ENCODE peak calls at places on chromosome 1, in ten cellular contexts. G is PC-9; X is CD8-positive, alpha-beta memory T cell; M is CD8-positive, alpha-beta T cell; U is aorta; P is skeletal muscle cell; R is Karpas-422; O is HepG2; D is A673; H is colonic mucosa. T is an unnamed sample.

GRCh38 chr1:231315887-231316286 is 21.8 kb downstream of the EXOC8 start:
- DNase-seq in G (peak; percentile 11), X (no peak), M (peak; percentile 8), U (peak; percentile 66), P (no peak), R (peak; percentile 89), O (peak; percentile 51), D (peak; percentile 73), H (peak; percentile 30), T (no peak)

GRCh38 chr1:113146242-113147072 is 73.5 kb downstream of the LRIG2 start:
- DNase-seq in G (no peak), X (peak; percentile 5), M (no peak), U (no peak), P (no peak), R (no peak), O (peak; percentile 87), D (no peak), H (no peak), T (no peak)

GRCh38 chr1:177897601-177898376 is 72.1 kb downstream of the SEC16B start:
- DNase-seq in G (no peak), X (no peak), M (no peak), U (no peak), P (no peak), R (no peak), O (no peak), D (no peak), H (peak; percentile 63), T (no peak)

GRCh38 chr1:235073331-235073967 is 55.2 kb downstream of the TOMM20 start:
- DNase-seq in G (peak; percentile 98), X (no peak), M (no peak), U (peak; percentile 79), P (no peak), R (no peak), O (peak; percentile 97), D (no peak), H (peak; percentile 84), T (peak; percentile 91)

GRCh38 chr1:231803353-231803752 is 176.8 kb downstream of the DISC1 start:
- DNase-seq in G (no peak), X (no peak), M (no peak), U (no peak), P (peak; percentile 43), R (no peak), O (no peak), D (no peak), H (no peak), T (no peak)

GRCh38 chr1:67721650-67722291 is 36.8 kb downstream of the GADD45A start:
- DNase-seq in G (no peak), X (no peak), M (no peak), U (no peak), P (no peak), R (no peak), O (no peak), D (no peak), H (no peak), T (no peak)

GRCh38 chr1:245599413-245600174 is 444.8 kb downstream of the KIF26B start:
- DNase-seq in G (no peak), X (no peak), M (no peak), U (no peak), P (peak; percentile 93), R (peak; percentile 75), O (no peak), D (peak; percentile 69), H (no peak), T (no peak)

GRCh38 chr1:202968895-202969295 is 1.8 kb upstream of the CYB5R1 start:
- DNase-seq in G (no peak), X (peak; percentile 13), M (no peak), U (no peak), P (no peak), R (peak; percentile 92), O (peak; percentile 78), D (peak; percentile 77), H (peak; percentile 58), T (no peak)

GRCh38 chr1:832136-832535 is 91.6 kb upstream of the SAMD11 start:
- DNase-seq in G (no peak), X (no peak), M (no peak), U (no peak), P (no peak), R (no peak), O (no peak), D (no peak), H (no peak), T (no peak)

GRCh38 chr1:1782399-1783221 is 4.3 kb upstream of the NADK start:
- DNase-seq in G (peak; percentile 80), X (peak; percentile 15), M (peak; percentile 22), U (peak; percentile 87), P (no peak), R (peak; percentile 56), O (peak; percentile 57), D (no peak), H (peak; percentile 92), T (no peak)

GRCh38 chr1:155938220-155938627 is 3.2 kb upstream of the RXFP4 start:
- DNase-seq in G (no peak), X (peak; percentile 26), M (no peak), U (no peak), P (peak; percentile 28), R (peak; percentile 82), O (peak; percentile 77), D (peak; percentile 84), H (peak; percentile 60), T (no peak)

GRCh38 chr1:179230721-179231120 is 1.2 kb upstream of the ABL2 start:
- DNase-seq in G (no peak), X (no peak), M (no peak), U (no peak), P (no peak), R (no peak), O (no peak), D (no peak), H (peak; percentile 35), T (no peak)

DNA sequence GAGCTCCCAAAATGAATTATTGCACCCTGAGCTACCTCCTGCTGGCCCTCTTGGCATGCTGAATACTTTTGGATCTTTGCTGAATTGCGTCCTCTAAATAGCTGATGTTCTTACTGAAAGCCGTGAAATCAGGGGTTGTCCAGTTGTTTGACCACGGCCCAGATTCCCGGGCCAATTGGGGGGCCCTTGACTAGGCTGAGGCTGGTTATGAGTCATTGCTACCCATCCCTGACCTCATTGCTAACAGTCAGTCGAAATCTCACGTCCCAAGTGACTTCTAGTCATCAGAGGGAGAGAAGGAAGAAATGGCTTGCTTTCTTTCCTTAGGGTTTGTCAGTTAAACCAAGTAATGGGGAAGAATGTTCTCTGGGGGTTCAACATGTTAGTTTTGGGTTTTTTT is 37.4 kb downstream of the SMYD2 start:
- DNase-seq in G (no peak), X (no peak), M (no peak), U (no peak), P (peak; percentile 88), R (no peak), O (no peak), D (no peak), H (no peak), T (no peak)
- H3K4me3 ChIP-seq in G (no peak overlapping the region), X (no peak overlapping the region), M (no peak overlapping the region), U (no peak overlapping the region), P (no peak overlapping the region), R (no peak overlapping the region), O (no peak overlapping the region), D (no peak overlapping the region), H (no peak overlapping the region), T (no peak overlapping the region)

GRCh38 chr1:151565500-151566189 is 25.5 kb downstream of the TUFT1 start:
- DNase-seq in G (no peak), X (no peak), M (no peak), U (no peak), P (no peak), R (no peak), O (peak; percentile 64), D (no peak), H (no peak), T (no peak)

GRCh38 chr1:151562661-151563060 is 22.6 kb downstream of the TUFT1 start:
- DNase-seq in G (no peak), X (no peak), M (no peak), U (no peak), P (no peak), R (no peak), O (no peak), D (no peak), H (no peak), T (no peak)

GRCh38 chr1:151568626-151569088 is 28.5 kb downstream of the TUFT1 start:
- DNase-seq in G (no peak), X (peak; percentile 55), M (peak; percentile 0), U (no peak), P (no peak), R (no peak), O (no peak), D (no peak), H (peak; percentile 38), T (no peak)

DNA sequence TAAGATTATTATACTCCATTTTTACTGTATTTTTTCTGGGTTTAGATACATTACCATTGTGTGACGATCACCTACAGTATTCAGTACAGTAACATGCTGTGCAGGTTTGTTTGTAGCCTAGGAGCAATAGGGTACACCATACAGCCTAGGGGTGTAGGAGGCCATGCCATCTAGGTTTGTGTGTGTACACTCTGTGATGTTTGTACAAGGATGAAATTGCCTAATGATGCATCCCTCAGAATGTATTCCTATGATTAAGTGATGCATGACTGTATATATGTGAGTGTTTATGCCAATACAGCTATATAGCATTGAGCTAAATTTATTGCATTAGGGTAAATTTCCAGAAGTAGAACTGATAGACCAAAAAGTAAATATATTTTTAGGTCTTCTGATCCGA is 23.3 kb downstream of the TUFT1 start:
- DNase-seq in G (no peak), X (no peak), M (no peak), U (no peak), P (no peak), R (no peak), O (no peak), D (no peak), H (no peak), T (no peak)
- H3K4me3 ChIP-seq in G (no peak overlapping the region), X (no peak overlapping the region), M (no peak overlapping the region), U (no peak overlapping the region), P (no peak overlapping the region), R (no peak overlapping the region), O (no peak overlapping the region), D (no peak overlapping the region), H (no peak overlapping the region), T (no peak overlapping the region)

DNA sequence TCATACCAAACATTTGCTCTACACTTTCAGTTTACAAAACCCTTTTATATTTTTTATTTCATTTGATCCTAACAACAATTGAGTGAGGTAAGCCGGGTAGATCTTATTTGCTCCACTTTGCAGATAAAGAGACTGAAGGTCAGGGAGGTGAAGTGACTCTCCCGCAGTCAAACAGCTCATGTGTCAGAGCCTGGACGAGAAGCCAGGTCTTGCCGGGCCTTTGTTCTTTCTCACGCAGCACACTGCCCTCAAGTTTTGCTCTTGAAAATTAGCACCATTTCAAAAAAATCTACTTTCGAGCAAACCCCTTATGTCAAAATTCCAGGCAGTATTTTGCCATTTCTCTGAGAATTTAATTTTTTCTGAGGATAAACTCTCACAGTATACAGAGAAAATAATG is 65.2 kb downstream of the CD247 start:
- DNase-seq in G (no peak), X (no peak), M (no peak), U (no peak), P (no peak), R (no peak), O (no peak), D (no peak), H (no peak), T (no peak)
- H3K4me3 ChIP-seq in G (no peak overlapping the region), X (no peak overlapping the region), M (no peak overlapping the region), U (no peak overlapping the region), P (no peak overlapping the region), R (no peak overlapping the region), O (no peak overlapping the region), D (no peak overlapping the region), H (no peak overlapping the region), T (no peak overlapping the region)

DNA sequence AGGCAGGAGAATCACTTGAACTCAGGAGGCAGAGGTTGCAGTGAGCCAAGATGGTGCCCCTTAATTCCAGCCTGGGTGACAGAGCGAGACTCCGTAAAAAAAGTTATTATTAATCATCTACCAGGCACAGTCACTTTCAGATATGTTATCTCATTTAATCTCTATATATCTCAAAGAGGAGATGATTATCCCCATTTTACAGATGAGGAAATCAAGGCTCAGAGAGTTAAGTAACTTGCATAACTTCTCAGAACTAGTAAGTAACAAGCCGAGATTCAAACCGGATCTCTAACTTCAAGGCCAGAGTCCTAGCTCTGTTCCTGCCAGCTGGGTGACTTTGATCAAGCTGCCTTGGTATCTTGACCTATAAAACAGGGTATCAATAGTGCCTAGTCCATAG is 17.5 kb downstream of the DIO1 start:
- DNase-seq in G (no peak), X (no peak), M (no peak), U (no peak), P (no peak), R (no peak), O (no peak), D (no peak), H (no peak), T (no peak)
- H3K4me3 ChIP-seq in G (no peak overlapping the region), X (no peak overlapping the region), M (no peak overlapping the region), U (no peak overlapping the region), P (no peak overlapping the region), R (no peak overlapping the region), O (no peak overlapping the region), D (no peak overlapping the region), H (no peak overlapping the region), T (no peak overlapping the region)